ENCODE peak calls at places on chromosomes 5 and 9, in seven cellular contexts. D is pulmonary artery endothelial cell; Q is upper lobe of right lung; X is stimulated activated CD4-positive, alpha-beta T cell treated with anti-CD3 and anti-CD28 coated beads, TNF-alpha, amount 100 ng/mL, for 4 hours; G is left ventricle myocardium superior; I is AG20443; C is HCT116. U is an unnamed sample.

GRCh38 chr5:82641362-82641988 is 363.3 kb upstream of the RPS23 start:
- DNase-seq in D (peak; percentile 39), X (no peak), I (peak; percentile 83), C (peak; percentile 73), G (peak; percentile 41), Q (no peak), U (peak; percentile 85)

GRCh38 chr5:56588636-56589485 is 226.5 kb upstream of the MAP3K1 start:
- DNase-seq in C (no peak), X (peak; percentile 16), I (peak; percentile 33), G (peak; percentile 78), D (no peak), Q (peak; percentile 70), U (peak; percentile 9)

GRCh38 chr5:124007675-124008398 is 495.9 kb downstream of the CSNK1G3 start:
- DNase-seq in G (no peak), I (no peak), X (no peak), C (peak; percentile 16), D (no peak), Q (no peak), U (no peak)

GRCh38 chr5:141729387-141730006 is 47.5 kb upstream of the ARAP3 start:
- DNase-seq in Q (no peak), D (no peak), G (no peak), X (no peak), C (no peak), I (no peak), U (no peak)

GRCh38 chr5:132877938-132878337 is 4.5 kb downstream of the LEAP2 start:
- DNase-seq in Q (no peak), I (peak; percentile 18), G (peak; percentile 53), X (no peak), C (no peak), D (no peak), U (no peak)

GRCh38 chr9:136645903-136646754 is 16.6 kb upstream of the EGFL7 start:
- DNase-seq in D (peak; percentile 95), Q (peak; percentile 76), C (no peak), G (peak; percentile 89), I (no peak), X (no peak), U (no peak)

GRCh38 chr9:7360513-7360912 is 439.1 kb downstream of the DMAC1 start:
- DNase-seq in C (no peak), D (no peak), X (no peak), I (no peak), Q (no peak), G (no peak), U (no peak)

GRCh38 chr9:14343948-14344547 is 30.1 kb upstream of the NFIB start:
- DNase-seq in X (no peak), C (no peak), I (no peak), Q (no peak), D (no peak), G (peak; percentile 71), U (no peak)

GRCh38 chr9:72486606-72486955 is 34.8 kb upstream of the TMC1 start:
- DNase-seq in G (no peak), D (no peak), X (no peak), C (no peak), I (no peak), Q (no peak), U (no peak)

GRCh38 chr5:14191325-14191724 is 48.2 kb downstream of the TRIO start:
- DNase-seq in X (no peak), Q (no peak), G (no peak), D (no peak), I (no peak), C (no peak), U (no peak)

GRCh38 chr9:35688558-35689350 is 971 bp downstream of the TPM2 start:
- DNase-seq in G (no peak), X (no peak), D (no peak), I (peak; percentile 54), C (peak; percentile 33), Q (no peak), U (peak; percentile 78)

GRCh38 chr5:112109331-112109993 is 309.6 kb downstream of the EPB41L4A start:
- DNase-seq in X (no peak), G (peak; percentile 37), Q (peak; percentile 79), D (no peak), I (peak; percentile 61), C (peak; percentile 12), U (peak; percentile 19)

GRCh38 chr9:35481347-35481975 is 8.4 kb upstream of the RUSC2 start:
- DNase-seq in Q (no peak), C (peak; percentile 54), X (no peak), I (peak; percentile 80), D (no peak), G (no peak), U (peak; percentile 64)

GRCh38 chr9:134318481-134318891 is 7.8 kb upstream of the RXRA start:
- DNase-seq in Q (peak; percentile 51), G (peak; percentile 21), D (no peak), I (no peak), C (no peak), X (no peak), U (no peak)

U was measured in stromal cell of bone marrow.